ENCODE peak calls at places on chromosome 18, in seven cellular contexts. K, V, U, Z, H, M and X are unnamed samples. For H3K27me3, the result is how much of the 10 kb centered on the place peaks cover.

GRCh38 chr18:48997985-48998831 is 47.4 kb upstream of the SMAD7 start:
- DNase-seq in V (peak), K (no peak), Z (peak), M (peak), H (peak), U (no peak), X (peak)

GRCh38 chr18:66603941-66604627 is at the start of gene CDH19:
- DNase-seq in Z (no peak), U (no peak), K (no peak), M (no peak), V (no peak), H (no peak), X (no peak)

GRCh38 chr18:74289137-74289536 is 2.6 kb downstream of the CYB5A start:
- DNase-seq in K (peak), V (peak), U (no peak), M (no peak), H (no peak), Z (no peak), X (peak)

GRCh38 chr18:37552296-37552695 is 13.3 kb downstream of the CELF4 start:
- DNase-seq in V (no peak), U (no peak), K (no peak), H (no peak), M (no peak), Z (no peak), X (no peak)

GRCh38 chr18:30683836-30684235 is 358.7 kb downstream of the DSC3 start:
- DNase-seq in H (no peak), V (no peak), Z (no peak), M (no peak), U (no peak), K (no peak), X (no peak)

GRCh38 chr18:48412339-48412929 is 3.3 kb upstream of the ZBTB7C start:
- DNase-seq in M (no peak), K (no peak), U (no peak), Z (no peak), H (no peak), V (no peak), X (peak)

GRCh38 chr18:9848170-9848854 is 37.5 kb upstream of the TXNDC2 start:
- DNase-seq in V (no peak), H (no peak), M (no peak), Z (no peak), K (no peak), U (no peak), X (no peak)

GRCh38 chr18:74255022-74255658 is 36.6 kb downstream of the CYB5A start:
- DNase-seq in H (no peak), M (no peak), V (peak), U (no peak), Z (no peak), K (no peak), X (peak)

GRCh38 chr18:3821524-3821923 is 371.6 kb downstream of the TGIF1 start:
- DNase-seq in U (no peak), K (no peak), M (no peak), V (no peak), H (no peak), Z (no peak), X (no peak)

GRCh38 chr18:57589162-57589561 is 2.7 kb upstream of the FECH start:
- DNase-seq in Z (no peak), H (no peak), U (no peak), M (no peak), V (no peak), K (no peak), X (no peak)

GRCh38 chr18:73791081-73791480 is 356.6 kb downstream of the FBXO15 start:
- DNase-seq in Z (no peak), H (no peak), K (no peak), M (no peak), U (no peak), V (peak), X (no peak)

GRCh38 chr18:22846088-22846683 is 86.9 kb upstream of the RBBP8 start:
- DNase-seq in M (no peak), Z (no peak), V (peak), K (no peak), U (no peak), H (no peak), X (peak)

GRCh38 chr18:49020621-49021021 is 69.9 kb upstream of the SMAD7 start:
- DNase-seq in Z (peak), M (no peak), V (peak), U (no peak), H (no peak), K (no peak), X (peak)

GRCh38 chr18:28041366-28041765 is 135.6 kb downstream of the CDH2 start:
- DNase-seq in V (peak), M (no peak), Z (no peak), K (no peak), H (no peak), U (no peak), X (no peak)

GRCh38 chr18:78726326-78727056 is 253.1 kb upstream of the SALL3 start:
- DNase-seq in V (no peak), K (no peak), M (no peak), H (no peak), Z (no peak), U (no peak), X (no peak)

GRCh38 chr18:7273301-7273911 is 42.5 kb downstream of the LRRC30 start:
- DNase-seq in V (peak), H (peak), M (peak), Z (peak), U (no peak), K (no peak), X (peak)

GRCh38 chr18:7038330-7038846 is 79.2 kb downstream of the LAMA1 start:
- DNase-seq in K (no peak), Z (peak), V (peak), U (peak), H (peak), M (peak), X (peak)

GRCh38 chr18:42706618-42707017 is 408.9 kb downstream of the RIT2 start:
- DNase-seq in V (no peak), K (no peak), H (no peak), Z (no peak), U (no peak), M (no peak), X (peak)

GRCh38 chr18:11823545-11823944 is 27.7 kb upstream of the CHMP1B start:
- DNase-seq in M (no peak), V (no peak), Z (no peak), K (no peak), U (no peak), H (no peak), X (no peak)

GRCh38 chr18:70464343-70465114 is 175.7 kb downstream of the SOCS6 start:
- DNase-seq in H (peak), K (no peak), V (peak), U (peak), M (peak), Z (peak), X (peak)

GRCh38 chr18:56302161-56302560 is 336.2 kb downstream of the TXNL1 start:
- DNase-seq in V (no peak), U (no peak), M (no peak), K (no peak), Z (no peak), H (no peak), X (no peak)

GRCh38 chr18:73296686-73297085 is 428.9 kb upstream of the NETO1 start:
- DNase-seq in H (no peak), Z (no peak), M (no peak), V (no peak), U (no peak), K (no peak), X (peak)

GRCh38 chr18:47895565-47896250 is 34.8 kb downstream of the SMAD2 start:
- DNase-seq in H (no peak), Z (no peak), K (no peak), U (no peak), M (no peak), V (no peak), X (no peak)

GRCh38 chr18:52070295-52070756 is 269.7 kb upstream of the DCC start:
- DNase-seq in H (no peak), M (no peak), V (no peak), U (no peak), K (no peak), Z (no peak), X (no peak)

GRCh38 chr18:53799134-53799533 is 425.3 kb downstream of the MBD2 start:
- DNase-seq in Z (no peak), K (no peak), V (no peak), U (no peak), M (no peak), H (no peak), X (peak)

GRCh38 chr18:75070625-75071483 is 138.1 kb downstream of the PTGR3 start:
- DNase-seq in U (peak), H (peak), M (peak), Z (no peak), K (no peak), V (peak), X (peak)

GRCh38 chr18:48949051-48949605 is 1.6 kb downstream of the SMAD7 start:
- DNase-seq in M (peak), V (no peak), K (no peak), Z (no peak), H (no peak), U (peak), X (no peak)

GRCh38 chr18:27110319-27110718 is 74.8 kb downstream of the CHST9 start:
- DNase-seq in M (no peak), Z (no peak), V (no peak), U (no peak), K (no peak), H (no peak), X (no peak)

GRCh38 chr18:45670281-45670962 is 53.6 kb upstream of the SLC14A1 start:
- DNase-seq in Z (no peak), H (no peak), V (peak), K (no peak), M (no peak), U (peak), X (peak)

GRCh38 chr18:75183524-75183923 is 25.4 kb downstream of the PTGR3 start:
- DNase-seq in U (no peak), H (no peak), Z (no peak), V (peak), M (no peak), K (no peak), X (peak)

GRCh38 chr18:63438181-63438580 is 15.9 kb upstream of the VPS4B start:
- DNase-seq in Z (no peak), K (no peak), M (no peak), H (no peak), U (no peak), V (no peak), X (no peak)

GRCh38 chr18:46260016-46260878 is 156.1 kb downstream of the HAUS1 start:
- DNase-seq in U (no peak), K (no peak), Z (no peak), H (no peak), V (peak), M (no peak), X (peak)

GRCh38 chr18:9513971-9514512 is 38.7 kb downstream of the RALBP1 start:
- DNase-seq in V (peak), Z (no peak), U (no peak), M (no peak), H (no peak), K (no peak), X (peak)

GRCh38 chr18:49030138-49030537 is 79.4 kb upstream of the SMAD7 start:
- DNase-seq in M (no peak), Z (no peak), K (no peak), H (no peak), V (no peak), U (peak), X (no peak)

GRCh38 chr18:23038712-23039111 is 96.6 kb upstream of the CABLES1 start:
- DNase-seq in Z (no peak), K (no peak), H (no peak), V (peak), U (no peak), M (no peak), X (peak)

DNA sequence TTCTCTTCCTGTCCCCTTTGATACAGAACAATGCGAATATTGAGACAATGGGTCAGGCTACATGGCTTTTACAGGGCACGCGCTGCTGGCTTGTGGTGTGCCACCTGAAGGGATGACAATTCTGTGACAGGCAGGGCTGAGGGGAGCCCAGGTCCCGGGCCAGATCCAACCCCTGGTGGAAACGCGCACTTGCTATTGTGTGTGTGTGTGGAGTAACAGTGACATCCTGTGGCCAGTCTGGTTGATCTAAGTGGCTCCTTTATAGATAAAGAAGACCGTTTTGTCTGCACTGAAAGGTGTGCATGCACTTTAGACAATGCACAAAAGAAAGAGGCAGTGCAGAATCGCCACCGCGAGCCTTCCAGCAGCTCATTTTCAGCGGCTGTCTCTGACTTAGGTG is 273.6 kb downstream of the HRH4 start:
- DNase-seq in U (no peak), Z (peak), H (peak), V (no peak), M (peak), K (peak), X (no peak)
- TF ChIP-seq CTCF in U (peak), Z (no peak), H (no peak), V (peak), M (peak), K (no peak), X (no peak)

GRCh38 chr18:79784071-79784913 is 13.4 kb upstream of the KCNG2 start:
- DNase-seq in M (no peak), Z (no peak), U (no peak), K (no peak), H (no peak), V (no peak), X (no peak)

GRCh38 chr18:79786304-79786703 is 11.4 kb upstream of the KCNG2 start:
- DNase-seq in U (no peak), Z (no peak), M (peak), K (no peak), V (no peak), H (no peak), X (no peak)

GRCh38 chr18:79785831-79786230 is 11.9 kb upstream of the KCNG2 start:
- DNase-seq in Z (no peak), V (no peak), U (no peak), M (no peak), H (no peak), K (no peak), X (no peak)

GRCh38 chr18:79786781-79787526 is 10.8 kb upstream of the KCNG2 start:
- DNase-seq in H (no peak), V (peak), K (no peak), Z (no peak), M (peak), U (no peak), X (no peak)

GRCh38 chr18:79784965-79785770 is 12.6 kb upstream of the KCNG2 start:
- DNase-seq in Z (no peak), V (peak), M (no peak), U (no peak), H (no peak), K (no peak), X (no peak)
- H3K27me3 ChIP-seq in Z (under half), V (under half), M (half or more), U (under half), H (under half), K (under half), X (under half)

DNA sequence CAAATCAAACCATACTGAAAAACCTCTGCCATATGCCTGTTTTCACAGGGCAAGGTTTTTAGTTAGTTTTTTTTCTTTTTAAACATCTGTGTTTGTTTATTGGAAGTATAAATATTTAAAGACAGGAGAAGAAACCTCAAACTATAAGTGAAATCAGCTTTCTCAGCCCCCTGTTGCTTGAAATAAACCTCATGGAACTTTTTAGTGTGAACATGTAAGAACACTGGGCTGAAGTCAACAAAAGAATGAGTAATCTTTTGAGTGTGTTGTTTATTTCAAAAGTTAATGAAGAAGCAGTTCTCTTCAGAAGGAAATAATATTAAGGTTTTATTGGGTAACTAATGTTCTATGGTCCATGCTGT is 657.7 kb upstream of the SYT4 start:
- DNase-seq in V (peak), M (no peak), K (no peak), Z (no peak), H (no peak), U (no peak), X (peak)
- H3K4me3 ChIP-seq in V (no peak), M (no peak), K (no peak), Z (no peak), H (no peak), U (no peak), X (no peak)

GRCh38 chr18:76396792-76397191 is 98.2 kb downstream of the ZNF516 start:
- DNase-seq in K (no peak), U (no peak), H (no peak), V (no peak), M (no peak), Z (no peak), X (no peak)
- TF ChIP-seq CTCF in K (no peak), U (no peak), H (no peak), V (no peak), M (no peak), Z (no peak), X (no peak)

GRCh38 chr18:13217466-13217961 is 1.0 kb upstream of the LDLRAD4 start:
- DNase-seq in H (no peak), K (no peak), Z (peak), V (peak), U (no peak), M (peak), X (no peak)

GRCh38 chr18:13216092-13216582 is 2.4 kb upstream of the LDLRAD4 start:
- DNase-seq in H (peak), M (peak), Z (peak), V (peak), K (no peak), U (peak), X (peak)

GRCh38 chr18:13217971-13218375 is 587 bp upstream of the LDLRAD4 start:
- DNase-seq in V (no peak), K (no peak), M (peak), Z (peak), H (no peak), U (no peak), X (no peak)

GRCh38 chr18:13218376-13219011 is at the start of gene LDLRAD4:
- DNase-seq in V (no peak), M (peak), K (no peak), U (no peak), Z (peak), H (no peak), X (no peak)

DNA sequence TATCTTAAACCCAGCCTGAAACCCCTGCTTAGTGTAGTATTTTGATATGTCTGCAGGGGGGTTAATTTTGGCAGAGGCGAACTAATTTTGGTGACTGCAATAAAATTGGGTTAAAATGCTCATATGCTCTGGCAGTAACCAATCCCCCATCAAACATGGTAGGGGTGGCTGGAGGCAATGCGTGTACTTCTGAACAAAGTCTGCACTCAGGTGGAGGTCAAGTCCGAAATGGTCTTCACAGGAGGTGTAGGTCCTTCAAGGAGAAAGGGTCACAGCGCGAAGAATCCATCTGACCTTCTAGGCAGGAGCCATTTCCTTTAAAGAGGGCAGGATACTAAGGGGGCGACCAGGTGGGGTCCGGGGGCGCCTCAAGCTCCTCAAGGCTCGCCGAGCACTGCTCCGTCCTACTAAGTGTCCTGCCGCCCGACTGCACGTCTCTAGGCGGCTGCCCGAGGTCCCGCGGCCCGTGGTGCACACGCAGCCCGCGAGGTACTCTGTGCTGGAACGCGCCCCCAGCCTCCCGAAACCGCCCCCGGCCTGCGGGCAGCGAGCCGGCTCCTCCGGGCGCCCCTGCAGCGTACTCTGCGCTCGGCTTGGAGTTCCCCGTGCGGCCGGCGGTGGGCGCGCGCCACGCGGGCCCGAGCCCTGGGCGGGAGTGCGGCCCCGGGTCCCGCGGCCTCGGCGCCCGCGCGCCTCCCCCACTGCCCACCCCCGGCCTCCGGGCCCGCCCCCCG is 1.7 kb upstream of the LDLRAD4 start:
- DNase-seq in U (no peak), H (no peak), Z (peak), M (peak), V (no peak), K (no peak), X (no peak)
- H3K27me3 ChIP-seq in U (under half), H (under half), Z (under half), M (under half), V (half or more), K (under half), X (under half)

GRCh38 chr18:5630057-5630765 is 86.4 kb upstream of the EPB41L3 start:
- DNase-seq in H (peak), K (no peak), V (peak), U (no peak), Z (peak), M (peak), X (peak)
- H3K4me3 ChIP-seq in H (peak), K (peak), V (peak), U (peak), Z (peak), M (peak), X (no peak)

DNA sequence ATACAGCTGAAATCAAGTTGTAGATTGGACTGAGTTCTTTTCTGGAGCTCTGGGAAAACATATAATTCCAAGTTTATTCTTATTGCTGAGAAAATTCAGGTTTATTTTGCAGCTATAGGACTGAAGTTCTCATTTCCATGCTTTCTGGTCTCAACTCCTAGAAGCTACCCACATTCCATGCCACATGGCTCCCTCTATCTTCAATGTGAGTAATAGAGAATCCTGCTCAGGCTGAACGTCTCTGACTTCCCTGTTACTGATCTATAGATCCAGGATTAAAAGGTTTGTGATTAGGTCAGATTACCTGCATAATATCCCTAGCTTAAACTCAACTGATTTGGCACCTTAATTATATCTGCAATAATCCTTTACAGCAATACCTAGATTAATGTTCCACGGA is 453.8 kb upstream of the MC4R start:
- DNase-seq in H (no peak), U (no peak), M (no peak), K (no peak), V (no peak), Z (no peak), X (peak)
- TF ChIP-seq CTCF in H (no peak), U (no peak), M (no peak), K (no peak), V (no peak), Z (no peak), X (peak)